ENCODE peak calls at places on chromosome 1, in nine cellular contexts. G is A549; C is suprapubic skin; U is heart right ventricle; S is CD4-positive, alpha-beta T cell; K is pancreas; X is tibial artery; H is heart left ventricle; L is IMR-90. N is an unnamed sample.

GRCh38 chr1:42017730-42018129 is 99.0 kb upstream of the HIVEP3 start:
- DNase-seq in G (no peak), C (no peak), U (no peak), S (no peak), K (no peak), X (no peak), H (no peak), L (no peak), N (no peak)

GRCh38 chr1:217881131-217881543 is 250.0 kb downstream of the SPATA17 start:
- DNase-seq in G (no peak), C (no peak), U (no peak), S (no peak), K (no peak), X (no peak), H (no peak), L (no peak), N (no peak)

GRCh38 chr1:156675271-156675708 is 1.9 kb downstream of the NES start:
- DNase-seq in G (no peak), C (no peak), U (no peak), S (no peak), K (no peak), X (no peak), H (no peak), L (no peak), N (no peak)

GRCh38 chr1:46801323-46802055 is 2.6 kb downstream of the CYP4B1 start:
- DNase-seq in G (no peak), C (no peak), U (no peak), S (no peak), K (no peak), X (no peak), H (no peak), L (no peak), N (no peak)

GRCh38 chr1:32455958-32456357 is 8.9 kb upstream of the ZBTB8B start:
- DNase-seq in G (no peak), C (no peak), U (no peak), S (no peak), K (no peak), X (peak; percentile 1), H (no peak), L (no peak), N (no peak)

GRCh38 chr1:150386546-150387080 is 22.7 kb downstream of the RPRD2 start:
- DNase-seq in G (no peak), C (no peak), U (no peak), S (no peak), K (no peak), X (no peak), H (no peak), L (no peak), N (peak; percentile 47)

GRCh38 chr1:232524056-232524455 is 105.9 kb downstream of the SIPA1L2 start:
- DNase-seq in G (no peak), C (no peak), U (no peak), S (no peak), K (no peak), X (no peak), H (no peak), L (peak; percentile 31), N (no peak)

GRCh38 chr1:92310185-92310597 is 11.3 kb downstream of the RPAP2 start:
- DNase-seq in G (no peak), C (no peak), U (no peak), S (no peak), K (no peak), X (no peak), H (no peak), L (peak; percentile 50), N (peak; percentile 39)

GRCh38 chr1:240417317-240417716 is 194.6 kb downstream of the GREM2 start:
- DNase-seq in G (peak; percentile 27), C (no peak), U (no peak), S (no peak), K (no peak), X (no peak), H (no peak), L (peak; percentile 14), N (no peak)

GRCh38 chr1:30409476-30410152 is 313.8 kb downstream of the MATN1 start:
- DNase-seq in G (no peak), C (peak; percentile 74), U (no peak), S (no peak), K (no peak), X (peak; percentile 13), H (peak; percentile 7), L (no peak), N (no peak)

GRCh38 chr1:39199593-39199992 is 4.9 kb upstream of the MACF1 start:
- DNase-seq in G (no peak), C (no peak), U (no peak), S (no peak), K (no peak), X (no peak), H (no peak), L (no peak), N (no peak)

GRCh38 chr1:21594495-21594894 is 74.7 kb downstream of the RAP1GAP start:
- DNase-seq in G (no peak), C (no peak), U (no peak), S (no peak), K (no peak), X (no peak), H (no peak), L (no peak), N (no peak)

GRCh38 chr1:110328274-110328673 is 10.9 kb upstream of the RBM15 start:
- DNase-seq in G (no peak), C (no peak), U (no peak), S (no peak), K (no peak), X (no peak), H (no peak), L (peak; percentile 28), N (no peak)

DNA sequence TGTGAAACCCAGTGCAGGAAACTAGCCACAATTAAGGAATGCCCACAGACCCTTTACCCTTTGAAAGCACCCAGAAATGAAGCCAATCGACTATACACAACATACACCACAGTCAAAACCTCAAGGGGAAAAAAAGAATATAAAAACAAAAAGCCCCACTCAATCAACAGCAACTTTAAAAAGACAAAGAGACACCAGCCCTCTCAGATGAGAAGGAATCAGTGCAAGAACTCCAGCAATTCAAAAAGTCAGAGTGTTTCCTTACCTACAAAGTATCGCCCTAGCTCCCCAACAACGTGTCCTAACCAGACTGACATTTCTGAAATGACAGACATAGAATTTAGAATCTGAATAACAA is 147.7 kb downstream of the CHD1L start:
- DNase-seq in G (no peak), C (no peak), U (no peak), S (no peak), K (no peak), X (no peak), H (no peak), L (no peak), N (no peak)
- H3K27ac ChIP-seq in G (no peak overlapping the region), C (no peak overlapping the region), U (no peak overlapping the region), S (no peak overlapping the region), K (no peak overlapping the region), X (no peak overlapping the region), H (no peak overlapping the region), L (no peak overlapping the region), N (no peak overlapping the region)

DNA sequence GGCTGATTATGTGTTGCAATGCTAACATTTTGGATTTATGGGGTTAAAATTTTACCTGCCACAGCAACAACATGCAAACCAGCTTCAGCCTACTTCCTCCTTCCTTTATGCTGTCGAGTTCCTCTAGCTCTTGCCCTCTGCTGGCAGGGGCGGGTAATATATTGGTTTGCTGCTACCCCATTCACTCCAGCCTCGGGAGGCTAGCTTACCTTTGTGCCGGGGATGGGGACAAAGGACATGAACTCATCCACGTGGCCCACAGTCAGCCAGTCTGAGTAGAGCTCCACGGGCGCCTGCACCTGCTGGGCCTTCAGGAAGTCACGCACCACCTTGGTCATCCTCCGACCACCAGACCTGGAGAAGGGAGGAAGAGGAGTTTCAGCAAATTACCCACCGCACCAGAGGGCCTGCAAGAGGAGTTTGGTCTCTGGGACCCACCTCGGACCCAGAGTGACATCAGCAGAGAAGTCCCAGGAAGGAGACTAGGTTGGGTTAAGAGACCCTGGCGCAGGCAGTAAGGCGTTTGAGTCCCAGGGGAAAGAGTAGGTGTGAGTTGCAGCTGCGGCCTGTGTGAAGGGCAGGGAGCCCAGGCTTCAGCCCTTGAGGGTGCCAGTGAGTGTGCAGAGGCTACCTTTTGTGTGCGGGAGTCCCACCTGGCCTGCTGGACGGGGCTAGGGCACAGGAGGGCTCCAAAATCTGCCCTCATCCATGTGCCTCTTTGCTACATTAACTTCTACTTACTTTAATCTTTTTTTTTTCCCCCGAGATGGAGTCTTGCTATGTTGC is 21.8 kb upstream of the SDHB start:
- DNase-seq in G (peak; percentile 49), C (no peak), U (no peak), S (no peak), K (no peak), X (no peak), H (no peak), L (no peak), N (peak; percentile 57)
- TF ChIP-seq CTCF in G (peak; percentile 25), C (no peak), U (no peak), S (no peak), K (no peak), X (no peak), H (no peak), L (peak; percentile 47), N (peak; percentile 68)

GRCh38 chr1:56573311-56573710 is 6.1 kb downstream of the PLPP3 start:
- DNase-seq in G (no peak), C (no peak), U (peak; percentile 47), S (no peak), K (no peak), X (no peak), H (no peak), L (no peak), N (no peak)

GRCh38 chr1:56576880-56577858 is 2.2 kb downstream of the PLPP3 start:
- DNase-seq in G (peak; percentile 26), C (no peak), U (peak; percentile 25), S (no peak), K (no peak), X (peak; percentile 69), H (no peak), L (peak; percentile 40), N (peak; percentile 27)

GRCh38 chr1:56574794-56575193 is 4.6 kb downstream of the PLPP3 start:
- DNase-seq in G (no peak), C (no peak), U (no peak), S (no peak), K (no peak), X (no peak), H (no peak), L (no peak), N (no peak)

GRCh38 chr1:56577859-56578663 is 1.3 kb downstream of the PLPP3 start:
- DNase-seq in G (peak; percentile 26), C (peak; percentile 81), U (peak; percentile 32), S (no peak), K (peak; percentile 84), X (peak; percentile 77), H (peak; percentile 50), L (peak; percentile 61), N (peak; percentile 22)

DNA sequence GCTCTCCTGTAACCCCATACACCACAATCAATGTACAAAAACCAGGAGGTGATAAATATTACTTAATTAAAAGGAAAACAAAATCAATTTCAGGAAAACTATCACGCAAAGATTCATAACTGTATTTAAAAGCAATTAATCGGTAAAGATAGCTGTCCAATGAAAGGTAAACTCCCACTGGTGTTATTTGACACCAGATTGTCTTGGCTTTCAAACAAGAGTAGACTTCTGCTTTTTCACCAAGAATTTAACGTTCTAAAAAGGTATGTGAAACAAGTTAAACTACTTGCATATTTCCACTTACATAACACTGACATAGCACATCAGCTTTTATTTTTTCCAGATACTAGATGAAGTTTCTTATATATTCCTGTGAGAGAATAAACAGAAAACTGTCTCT is 3.5 kb downstream of the PLPP3 start:
- DNase-seq in G (no peak), C (no peak), U (no peak), S (no peak), K (no peak), X (no peak), H (no peak), L (no peak), N (no peak)
- H3K27ac ChIP-seq in G (no peak overlapping the region), C (peak overlapping the region; percentile 29), U (no peak overlapping the region), S (no peak overlapping the region), K (peak overlapping the region; percentile 95), X (peak overlapping the region; percentile 95), H (peak overlapping the region; percentile 97), L (no peak overlapping the region), N (no peak overlapping the region)

GRCh38 chr1:201538618-201539551 is at the start of gene NAV1:
- DNase-seq in G (peak; percentile 52), C (peak; percentile 83), U (peak; percentile 70), S (no peak), K (peak; percentile 80), X (peak; percentile 91), H (peak; percentile 77), L (peak; percentile 75), N (no peak)
- TF ChIP-seq CTCF in G (no peak), C (no peak), U (no peak), S (no peak), K (no peak), X (no peak), H (no peak), L (no peak), N (no peak)